ENCODE peak calls at places on chromosomes 5 and 9, in seven cellular contexts. B is mesendoderm, W is IMR-90, Q is H9, J is H1, P is neuronal stem cell, S is trophoblast cell. A is an unnamed sample.
A peak's percentile ranks its signal among the peaks of the same experiment; 100 is the strongest.

GRCh38 chr9:16335788-16336580 is 534.5 kb downstream of the BNC2 start:
- DNase-seq in S (peak; percentile 57), W (peak; percentile 99), J (no peak), B (no peak), P (no peak), Q (no peak), A (peak; percentile 95)

GRCh38 chr9:108854094-108854493 is 1.7 kb downstream of the ACTL7B start:
- DNase-seq in B (no peak), P (no peak), S (no peak), Q (no peak), W (no peak), J (no peak), A (no peak)

GRCh38 chr5:150376799-150377771 is 19.6 kb downstream of the TCOF1 start:
- DNase-seq in Q (no peak), P (no peak), W (peak; percentile 84), S (peak; percentile 54), J (no peak), B (peak; percentile 23), A (peak; percentile 77)

GRCh38 chr5:178496661-178497060 is 93.5 kb downstream of the COL23A1 start:
- DNase-seq in P (no peak), B (no peak), J (no peak), Q (no peak), W (no peak), S (no peak), A (peak; percentile 18)

GRCh38 chr5:138900281-138900965 is 25.3 kb upstream of the LRRTM2 start:
- DNase-seq in P (no peak), J (no peak), Q (no peak), B (no peak), W (peak; percentile 75), S (peak; percentile 70), A (peak; percentile 84)

GRCh38 chr5:136194611-136195010 is 1.6 kb upstream of the SMIM32 start:
- DNase-seq in P (no peak), W (no peak), B (no peak), Q (no peak), J (peak; percentile 35), S (no peak), A (no peak)

GRCh38 chr9:123649909-123650308 is 280.0 kb downstream of the DENND1A start:
- DNase-seq in W (no peak), P (no peak), B (no peak), S (no peak), J (no peak), Q (no peak), A (no peak)

GRCh38 chr9:29006603-29007002 is 1433.3 kb upstream of the C9orf72 start:
- DNase-seq in J (no peak), B (no peak), W (no peak), P (no peak), Q (no peak), S (no peak), A (no peak)

GRCh38 chr5:160923927-160924705 is 72.1 kb upstream of the ATP10B start:
- DNase-seq in Q (peak; percentile 36), S (peak; percentile 99), P (no peak), B (peak; percentile 84), W (no peak), J (no peak), A (no peak)

DNA sequence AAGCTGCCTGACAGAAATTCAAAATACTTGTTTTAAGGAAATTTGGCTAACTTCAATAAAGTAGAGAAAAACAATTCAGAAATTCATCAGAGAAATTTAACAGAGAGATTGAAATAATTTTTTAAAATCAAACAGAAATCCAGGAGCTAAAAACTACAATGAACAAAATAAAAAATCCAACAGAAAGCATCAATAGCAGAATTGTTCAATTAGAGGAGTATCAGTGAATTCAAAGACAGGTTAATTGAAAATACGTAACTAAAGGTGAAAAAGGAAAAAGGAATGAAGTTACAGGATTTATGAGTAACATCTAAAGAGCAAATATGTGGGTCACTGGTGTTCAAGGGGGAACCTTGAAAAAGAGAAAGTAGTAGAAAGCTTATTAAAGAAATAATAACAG is 36.8 kb downstream of the FANCC start:
- DNase-seq in B (no peak), S (no peak), P (no peak), Q (no peak), W (no peak), J (no peak), A (no peak)
- H3K79me1 ChIP-seq in B (no peaks in the 10 kb centered on the region), S (no peaks in the 10 kb centered on the region), P (no peaks in the 10 kb centered on the region), Q (no peaks in the 10 kb centered on the region), W (peaks cover 7% of the 10 kb centered on the region), J (no peaks in the 10 kb centered on the region), A (peaks cover 5% of the 10 kb centered on the region)

GRCh38 chr5:140073296-140073695 is 30.2 kb upstream of the NRG2 start:
- DNase-seq in B (no peak), J (no peak), W (peak; percentile 17), S (peak; percentile 68), Q (no peak), P (peak; percentile 4), A (peak; percentile 26)
- H2BK5ac ChIP-seq in B (no peak overlapping the region), J (no peak overlapping the region), W (no peak overlapping the region), S (no peak overlapping the region), Q (no peak overlapping the region), P (no peak overlapping the region), A (no peak overlapping the region)

GRCh38 chr9:23683021-23683431 is 143.0 kb downstream of the ELAVL2 start:
- DNase-seq in P (no peak), W (no peak), Q (no peak), J (no peak), B (peak; percentile 35), S (peak; percentile 21), A (peak; percentile 67)

GRCh38 chr9:23686257-23686656 is 139.8 kb downstream of the ELAVL2 start:
- DNase-seq in S (peak; percentile 92), J (no peak), W (no peak), P (no peak), Q (no peak), B (peak; percentile 82), A (peak; percentile 32)

GRCh38 chr9:23686896-23687295 is 139.1 kb downstream of the ELAVL2 start:
- DNase-seq in S (no peak), B (no peak), Q (no peak), W (no peak), J (no peak), P (no peak), A (no peak)

DNA sequence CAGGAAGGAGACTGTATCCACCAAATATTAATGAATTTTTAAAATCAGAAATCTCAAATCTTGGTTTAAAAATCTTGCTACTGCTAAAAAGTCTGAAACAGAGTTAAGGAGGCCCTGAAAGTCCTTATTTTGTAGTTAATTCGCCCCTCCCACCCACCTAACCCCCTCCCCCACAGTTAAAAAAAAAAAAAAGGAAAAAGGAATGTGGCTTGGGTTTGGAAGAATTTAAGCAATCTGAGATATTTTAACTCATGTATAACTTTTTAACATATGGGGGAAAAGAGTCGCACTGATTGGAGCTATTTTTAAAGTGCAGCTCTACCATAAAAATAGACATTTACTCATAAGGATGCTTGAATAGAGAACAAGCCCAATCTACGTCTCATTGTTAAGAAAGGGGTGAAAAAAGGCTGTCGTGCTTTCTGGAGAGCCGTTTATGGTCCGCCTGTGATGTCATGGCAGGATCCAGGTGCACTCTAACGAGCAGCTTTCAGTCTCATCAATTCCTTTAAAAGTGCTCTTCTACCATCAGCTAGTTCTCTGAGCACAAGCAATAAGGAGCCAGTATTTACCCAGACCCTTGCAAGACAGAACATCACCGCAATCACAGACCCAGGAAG is 142.5 kb downstream of the ELAVL2 start:
- DNase-seq in W (no peak), Q (no peak), S (no peak), J (no peak), P (no peak), B (peak; percentile 62), A (peak; percentile 34)
- H3K79me1 ChIP-seq in W (no peaks in the 10 kb centered on the region), Q (no peaks in the 10 kb centered on the region), S (peaks cover 21% of the 10 kb centered on the region), J (no peaks in the 10 kb centered on the region), P (no peaks in the 10 kb centered on the region), B (no peaks in the 10 kb centered on the region), A (no peaks in the 10 kb centered on the region)

GRCh38 chr5:459562-460412 is 16.8 kb downstream of the EXOC3 start:
- DNase-seq in J (no peak), B (no peak), S (no peak), P (no peak), Q (peak; percentile 14), W (no peak), A (no peak)

GRCh38 chr5:460413-460700 is 17.4 kb downstream of the EXOC3 start:
- DNase-seq in Q (no peak), S (no peak), W (no peak), B (no peak), J (no peak), P (no peak), A (no peak)

GRCh38 chr5:463301-463700 is 20.3 kb downstream of the EXOC3 start:
- DNase-seq in Q (peak; percentile 8), S (no peak), W (no peak), P (no peak), B (no peak), J (no peak), A (no peak)

GRCh38 chr5:463952-464351 is 21.0 kb downstream of the EXOC3 start:
- DNase-seq in B (no peak), S (no peak), W (no peak), Q (no peak), J (no peak), P (no peak), A (no peak)

GRCh38 chr5:462051-462481 is 19.1 kb downstream of the EXOC3 start:
- DNase-seq in P (no peak), S (no peak), J (no peak), B (no peak), W (no peak), Q (peak; percentile 25), A (no peak)
- H2BK5ac ChIP-seq in P (no peak overlapping the region), S (no peak overlapping the region), J (no peak overlapping the region), B (no peak overlapping the region), W (no peak overlapping the region), Q (no peak overlapping the region), A (no peak overlapping the region)

DNA sequence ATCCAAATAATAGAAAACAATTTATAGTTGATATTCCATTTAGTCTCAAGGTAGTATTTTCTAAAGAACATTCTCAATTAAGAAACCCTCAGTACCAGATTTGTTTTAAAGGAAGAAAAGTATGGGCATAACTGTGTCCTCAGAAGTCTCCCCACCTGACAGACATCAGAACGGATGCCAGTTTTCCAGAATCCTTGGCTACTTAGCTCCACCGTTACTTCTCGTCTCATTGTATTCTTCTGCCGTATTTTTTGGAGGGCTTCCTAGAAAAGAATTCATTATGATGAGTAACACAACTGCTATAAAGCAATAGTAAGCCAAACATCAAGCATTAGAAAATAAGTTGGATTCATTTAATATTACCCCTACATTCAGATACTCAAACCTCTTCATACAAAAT is 67.8 kb downstream of the DROSHA start:
- DNase-seq in B (no peak), J (no peak), S (no peak), W (no peak), Q (no peak), P (no peak), A (no peak)
- H3K79me1 ChIP-seq in B (no peaks in the 10 kb centered on the region), J (no peaks in the 10 kb centered on the region), S (no peaks in the 10 kb centered on the region), W (peaks cover 4% of the 10 kb centered on the region), Q (no peaks in the 10 kb centered on the region), P (no peaks in the 10 kb centered on the region), A (peaks cover 5% of the 10 kb centered on the region)

A was measured in mesenchymal stem cell.